ENCODE peak calls at places on chromosomes 5 and 9, in four cellular contexts. I, C, J and T are unnamed samples. For H3K36me3, the result is how much of the 10 kb centered on the place peaks cover.

GRCh38 chr5:50435131-50435530 is 6.0 kb downstream of the EMB start:
- DNase-seq in I (no peak), C (no peak), J (no peak), T (no peak)

GRCh38 chr5:142592365-142592764 is 93.5 kb downstream of the FGF1 start:
- DNase-seq in I (no peak), C (no peak), J (no peak), T (no peak)

GRCh38 chr5:36855141-36855495 is 21.5 kb upstream of the NIPBL start:
- DNase-seq in I (no peak), C (no peak), J (no peak), T (no peak)

GRCh38 chr5:19179561-19179960 is 808.4 kb downstream of the CDH18 start:
- DNase-seq in I (no peak), C (no peak), J (no peak), T (no peak)

GRCh38 chr9:35000535-35001284 is 11.2 kb downstream of the DNAJB5 start:
- DNase-seq in I (peak), C (peak), J (no peak), T (no peak)

GRCh38 chr9:115672477-115673316 is 480.9 kb upstream of the PAPPA start:
- DNase-seq in I (no peak), C (no peak), J (no peak), T (peak)

GRCh38 chr5:140563554-140563953 is 844 bp downstream of the APBB3 start:
- DNase-seq in I (no peak), C (no peak), J (no peak), T (no peak)

GRCh38 chr5:149611327-149611726 is 30.0 kb downstream of the ARHGEF37 start:
- DNase-seq in I (no peak), C (no peak), J (no peak), T (peak)

GRCh38 chr5:74179183-74179582 is 461.3 kb downstream of the ENC1 start:
- DNase-seq in I (peak), C (no peak), J (no peak), T (peak)

GRCh38 chr5:134072471-134073220 is 41.8 kb upstream of the TCF7 start:
- DNase-seq in I (no peak), C (peak), J (no peak), T (peak)

GRCh38 chr5:134070979-134071849 is 43.3 kb upstream of the TCF7 start:
- DNase-seq in I (no peak), C (peak), J (peak), T (peak)

GRCh38 chr5:134071850-134072207 is 42.7 kb upstream of the TCF7 start:
- DNase-seq in I (no peak), C (peak), J (no peak), T (no peak)

GRCh38 chr5:134069553-134069952 is 44.9 kb upstream of the TCF7 start:
- DNase-seq in I (no peak), C (no peak), J (no peak), T (no peak)

DNA sequence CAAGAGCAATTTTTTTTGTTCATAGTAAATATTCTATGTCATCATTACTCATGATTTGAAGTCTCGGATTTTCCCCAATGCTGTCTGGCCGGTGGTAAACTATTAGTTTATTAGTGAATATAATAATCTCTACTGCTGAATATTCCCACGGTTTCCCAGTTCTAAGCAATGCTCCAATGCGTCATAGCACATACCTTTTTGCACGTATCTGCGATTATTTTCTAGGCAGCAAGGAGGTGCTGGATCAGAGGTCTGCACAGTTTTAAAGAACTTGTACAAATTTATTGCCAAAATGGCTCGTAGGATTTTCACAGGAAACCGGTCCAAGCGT is 43.9 kb upstream of the TCF7 start:
- DNase-seq in I (no peak), C (no peak), J (no peak), T (no peak)
- H3K4me3 ChIP-seq in I (no peak), C (peak), J (peak), T (no peak)

DNA sequence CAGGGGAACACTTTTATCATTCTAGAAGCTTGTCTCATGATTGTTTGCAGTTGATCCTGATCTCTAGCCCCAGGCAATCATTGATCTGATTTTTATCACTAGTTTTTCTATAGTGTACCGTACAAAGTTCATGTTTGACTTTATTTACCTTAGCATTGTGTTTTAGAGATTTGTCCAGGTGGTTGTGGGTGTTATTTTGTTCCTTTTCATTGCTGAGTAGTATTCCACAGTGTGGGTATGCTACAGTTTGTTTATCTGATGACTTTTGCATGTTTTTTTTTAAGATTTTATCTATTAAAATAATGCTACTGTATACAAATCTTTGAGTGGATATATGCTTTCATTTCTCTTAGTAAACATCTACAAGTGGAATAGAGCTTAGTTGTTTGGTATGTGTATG is 26.2 kb downstream of the ZNF131 start:
- DNase-seq in I (no peak), C (no peak), J (no peak), T (no peak)
- H3K36me3 ChIP-seq in I (under half), C (under half), J (under half), T (under half)

GRCh38 chr9:97925497-97926334 is 3.4 kb upstream of the TRMO start:
- DNase-seq in I (no peak), C (no peak), J (no peak), T (no peak)

GRCh38 chr9:97923529-97924108 is 1.3 kb upstream of the TRMO start:
- DNase-seq in I (peak), C (peak), J (peak), T (peak)

GRCh38 chr9:97921959-97922905 is at the start of gene TRMO:
- DNase-seq in I (peak), C (peak), J (peak), T (peak)

GRCh38 chr9:97928968-97929604 is 6.8 kb upstream of the TRMO start:
- DNase-seq in I (no peak), C (no peak), J (no peak), T (no peak)

GRCh38 chr9:97924386-97924785 is 2.1 kb upstream of the TRMO start:
- DNase-seq in I (no peak), C (no peak), J (no peak), T (no peak)
- H3K4me3 ChIP-seq in I (no peak), C (no peak), J (no peak), T (no peak)

GRCh38 chr5:131677115-131677514 is 42.1 kb upstream of the RAPGEF6 start:
- DNase-seq in I (no peak), C (no peak), J (no peak), T (no peak)

GRCh38 chr5:131671994-131672655 is 37.1 kb upstream of the RAPGEF6 start:
- DNase-seq in I (no peak), C (no peak), J (no peak), T (peak)

GRCh38 chr5:131672791-131673190 is 37.8 kb upstream of the RAPGEF6 start:
- DNase-seq in I (no peak), C (no peak), J (no peak), T (no peak)

DNA sequence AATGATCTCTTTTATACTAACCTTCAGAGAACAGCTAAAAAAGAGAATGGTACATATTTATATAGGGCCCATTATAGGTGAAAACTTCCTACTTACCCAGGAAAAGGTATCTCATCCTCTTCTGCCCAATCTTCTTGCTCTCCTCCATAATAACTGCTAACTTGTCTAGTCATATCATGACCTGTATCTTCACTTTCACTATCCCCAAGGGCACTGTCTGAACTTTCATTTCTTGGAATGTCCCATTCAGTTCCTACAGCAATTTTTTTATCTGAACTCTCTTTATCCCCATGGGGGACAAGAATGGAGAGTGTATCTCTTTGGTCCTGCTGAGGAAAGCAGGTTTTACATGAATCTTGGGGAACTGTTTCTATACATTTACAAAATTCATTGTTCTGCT is 36.4 kb upstream of the RAPGEF6 start:
- DNase-seq in I (no peak), C (no peak), J (no peak), T (no peak)
- H3K36me3 ChIP-seq in I (under half), C (under half), J (under half), T (half or more)

GRCh38 chr9:128901822-128902221 is 19.0 kb upstream of the PHYHD1 start:
- DNase-seq in I (no peak), C (no peak), J (no peak), T (no peak)

GRCh38 chr9:128901379-128901778 is 19.4 kb upstream of the PHYHD1 start:
- DNase-seq in I (no peak), C (no peak), J (no peak), T (no peak)

GRCh38 chr9:128899566-128900322 is 17.8 kb downstream of the LRRC8A start:
- DNase-seq in I (no peak), C (no peak), J (no peak), T (no peak)

GRCh38 chr9:128898382-128898781 is 16.4 kb downstream of the LRRC8A start:
- DNase-seq in I (no peak), C (no peak), J (no peak), T (no peak)

GRCh38 chr9:128898845-128899565 is 17.1 kb downstream of the LRRC8A start:
- DNase-seq in I (no peak), C (no peak), J (no peak), T (no peak)
- H3K4me3 ChIP-seq in I (no peak), C (no peak), J (no peak), T (no peak)

DNA sequence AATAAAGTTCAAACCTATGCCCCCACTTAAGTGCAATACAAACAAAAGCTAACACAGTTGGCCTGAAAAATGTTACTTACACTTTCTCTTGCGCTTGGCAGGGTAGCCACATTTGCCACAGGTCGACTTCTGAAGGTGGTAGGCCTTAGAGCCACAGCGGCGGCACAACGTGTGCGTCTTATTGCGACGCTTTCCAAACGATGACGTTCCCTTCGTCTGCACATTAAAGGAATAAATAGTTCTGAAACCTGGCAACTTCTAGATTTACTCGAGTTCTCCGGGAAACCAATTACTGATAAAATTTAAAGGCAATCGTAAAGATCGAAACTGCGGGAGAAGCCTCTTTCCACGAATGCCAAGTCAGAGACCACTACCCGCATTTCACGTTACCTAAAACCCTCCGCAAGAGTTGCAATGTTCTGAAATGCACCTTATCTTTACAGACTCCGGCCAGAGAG is 602 bp downstream of the RPL37 start:
- DNase-seq in I (peak), C (no peak), J (no peak), T (peak)
- H3K36me3 ChIP-seq in I (under half), C (under half), J (under half), T (half or more)

GRCh38 chr5:128537999-128538248 is at the start of gene FBN2:
- DNase-seq in I (no peak), C (no peak), J (no peak), T (no peak)

GRCh38 chr5:128537306-128537998 is 593 bp downstream of the FBN2 start:
- DNase-seq in I (peak), C (peak), J (peak), T (peak)

GRCh38 chr5:128535225-128535624 is 2.8 kb downstream of the FBN2 start:
- DNase-seq in I (no peak), C (no peak), J (no peak), T (no peak)

GRCh38 chr5:128536861-128537305 is 1.2 kb downstream of the FBN2 start:
- DNase-seq in I (peak), C (peak), J (peak), T (peak)

GRCh38 chr5:128536229-128536860 is 1.7 kb downstream of the FBN2 start:
- DNase-seq in I (peak), C (peak), J (peak), T (no peak)
- H3K4me3 ChIP-seq in I (no peak), C (peak), J (peak), T (peak)

GRCh38 chr5:76341935-76342334 is 61.1 kb upstream of the IQGAP2 start:
- DNase-seq in I (no peak), C (no peak), J (no peak), T (no peak)

GRCh38 chr5:76345582-76345981 is 57.5 kb upstream of the IQGAP2 start:
- DNase-seq in I (no peak), C (no peak), J (no peak), T (no peak)

GRCh38 chr5:76337949-76338589 is 65.0 kb upstream of the IQGAP2 start:
- DNase-seq in I (peak), C (peak), J (peak), T (peak)

DNA sequence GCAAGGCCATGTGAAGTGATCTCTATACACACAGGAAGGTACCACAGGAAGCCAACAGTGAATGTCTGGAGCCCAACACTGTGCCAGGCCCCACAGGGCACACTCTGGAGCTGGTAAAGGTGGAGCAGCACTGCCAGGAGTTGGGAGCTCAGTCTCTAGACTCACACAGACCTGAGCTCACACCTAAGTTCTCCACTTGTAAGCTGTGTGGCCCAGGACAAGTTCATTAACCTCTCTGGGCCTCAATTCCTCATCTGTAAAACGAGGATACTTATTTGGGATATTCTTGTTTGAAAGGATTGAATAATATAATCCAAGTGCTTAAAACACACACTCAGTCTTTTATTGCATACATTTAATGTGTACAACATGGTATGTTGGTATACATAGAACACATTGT is 60.6 kb upstream of the IQGAP2 start:
- DNase-seq in I (no peak), C (no peak), J (no peak), T (no peak)
- H3K36me3 ChIP-seq in I (under half), C (under half), J (under half), T (under half)

GRCh38 chr5:181205402-181205734 is 372 bp upstream of the TRIM7 start:
- DNase-seq in I (no peak), C (no peak), J (no peak), T (no peak)
- H3K4me3 ChIP-seq in I (peak), C (peak), J (peak), T (peak)